ENCODE peak calls at places on chromosomes 1 and 21, in five cellular contexts. D is HS-27A, V is adrenal gland, I is germinal center, M is DMS79. J is an unnamed sample.

GRCh38 chr1:25039229-25039628 is 109.2 kb upstream of the RUNX3 start:
- DNase-seq in D (no peak), V (no peak), M (no peak), I (no peak), J (no peak)

GRCh38 chr1:33007190-33008050 is 29.3 kb downstream of the AK2 start:
- DNase-seq in M (no peak), D (peak), V (peak), I (peak), J (no peak)

GRCh38 chr1:44820945-44821715 is 12.8 kb downstream of the BTBD19 start:
- DNase-seq in I (no peak), M (no peak), D (no peak), V (no peak), J (no peak)

GRCh38 chr1:45508295-45509151 is 8.4 kb downstream of the MMACHC start:
- DNase-seq in M (no peak), I (no peak), D (no peak), V (no peak), J (no peak)

GRCh38 chr1:15354580-15354965 is 55.1 kb upstream of the EFHD2 start:
- DNase-seq in I (no peak), V (no peak), M (no peak), D (no peak), J (no peak)

GRCh38 chr1:184513421-184513820 is 126.6 kb downstream of the C1orf21 start:
- DNase-seq in M (no peak), V (no peak), I (no peak), D (no peak), J (no peak)

GRCh38 chr1:14896381-14897079 is 257.0 kb upstream of the TMEM51 start:
- DNase-seq in I (no peak), M (no peak), V (no peak), D (no peak), J (no peak)

GRCh38 chr1:181397841-181398240 is 85.5 kb upstream of the CACNA1E start:
- DNase-seq in D (no peak), V (no peak), M (no peak), I (no peak), J (no peak)

GRCh38 chr21:15264084-15264483 is 199.3 kb upstream of the NRIP1 start:
- DNase-seq in M (no peak), V (no peak), I (no peak), D (no peak), J (no peak)

GRCh38 chr1:242747233-242747632 is 222.7 kb upstream of the PLD5 start:
- DNase-seq in V (no peak), I (no peak), M (no peak), D (no peak), J (no peak)

GRCh38 chr1:93081716-93082115 is 2.6 kb downstream of the MTF2 start:
- DNase-seq in M (no peak), I (no peak), V (no peak), D (peak), J (no peak)

GRCh38 chr1:17412093-17412870 is 27.2 kb downstream of the RCC2 start:
- DNase-seq in M (no peak), I (no peak), V (peak), D (no peak), J (no peak)

GRCh38 chr1:101136739-101137138 is 100.1 kb upstream of the S1PR1 start:
- DNase-seq in V (no peak), M (no peak), D (peak), I (no peak), J (no peak)

GRCh38 chr21:41235214-41235613 is 67.3 kb downstream of the BACE2 start:
- DNase-seq in V (no peak), D (no peak), I (no peak), M (no peak), J (no peak)

GRCh38 chr1:29900727-29901126 is 664.4 kb downstream of the PTPRU start:
- DNase-seq in M (peak), I (no peak), V (no peak), D (no peak), J (no peak)

GRCh38 chr1:99599678-99600175 is 46.2 kb upstream of the PALMD start:
- DNase-seq in I (no peak), V (peak), D (peak), M (no peak), J (no peak)

GRCh38 chr1:184953600-184954219 is 20.6 kb downstream of the NIBAN1 start:
- DNase-seq in V (no peak), M (no peak), D (no peak), I (no peak), J (no peak)

GRCh38 chr1:232872738-232873137 is 67.5 kb downstream of the MAP10 start:
- DNase-seq in I (no peak), D (no peak), V (no peak), M (no peak), J (no peak)

GRCh38 chr1:182122265-182122664 is 60.8 kb upstream of the ZNF648 start:
- DNase-seq in M (no peak), I (no peak), V (no peak), D (no peak), J (no peak)

GRCh38 chr1:177252877-177253276 is 82.1 kb downstream of the BRINP2 start:
- DNase-seq in M (no peak), V (no peak), D (no peak), I (no peak), J (no peak)

GRCh38 chr1:248576219-248576980 is 1.8 kb upstream of the OR2T34 start:
- DNase-seq in M (no peak), D (no peak), V (no peak), I (no peak), J (no peak)

GRCh38 chr21:32364387-32364786 is 28.4 kb downstream of the URB1 start:
- DNase-seq in M (no peak), D (no peak), V (no peak), I (no peak), J (no peak)

GRCh38 chr1:230228234-230228897 is 161.3 kb downstream of the GALNT2 start:
- DNase-seq in M (no peak), I (no peak), D (no peak), V (no peak), J (no peak)

GRCh38 chr1:39695011-39695410 is 3.8 kb upstream of the HPCAL4 start:
- DNase-seq in I (no peak), D (no peak), M (no peak), V (no peak), J (no peak)

GRCh38 chr1:51344602-51345299 is 14.4 kb upstream of the TTC39A start:
- DNase-seq in I (peak), V (peak), D (no peak), M (no peak), J (no peak)

GRCh38 chr1:119888476-119888875 is 7.8 kb downstream of the ADAM30 start:
- DNase-seq in D (no peak), V (no peak), I (no peak), M (no peak), J (no peak)

GRCh38 chr1:200473698-200474371 is 64.0 kb upstream of the ZNF281 start:
- DNase-seq in M (no peak), V (no peak), I (no peak), D (no peak), J (no peak)

GRCh38 chr1:94396356-94396755 is 21.8 kb upstream of the ABCD3 start:
- DNase-seq in V (no peak), I (no peak), D (no peak), M (no peak), J (no peak)

GRCh38 chr1:9258629-9259028 is 24.1 kb downstream of the H6PD start:
- DNase-seq in V (no peak), D (no peak), M (no peak), I (no peak), J (no peak)

GRCh38 chr1:28983509-28984310 is 69.3 kb downstream of the EPB41 start:
- DNase-seq in I (no peak), V (peak), M (no peak), D (no peak), J (peak)

GRCh38 chr1:23598424-23598823 is 39.1 kb upstream of the ID3 start:
- DNase-seq in I (no peak), D (no peak), M (no peak), V (no peak), J (no peak)

GRCh38 chr1:201222125-201222524 is 31.5 kb downstream of the IGFN1 start:
- DNase-seq in V (no peak), M (no peak), I (no peak), D (no peak), J (peak)

GRCh38 chr1:167563579-167564246 is 10.2 kb upstream of the CREG1 start:
- DNase-seq in D (no peak), M (peak), I (no peak), V (peak), J (no peak)

J was measured in left lobe of liver.